ENCODE peak calls at places on chromosome 3, in four cellular contexts. One of them, this sample, is unnamed.
A peak's percentile ranks its signal among the peaks of the same experiment; 100 is the strongest.

GRCh38 chr3:197575362-197575761 is 19.6 kb upstream of the BDH1 start:
- DNase-seq in heart left ventricle: no peak
- DNase-seq in mesendoderm: no peak
- DNase-seq in colonic mucosa: no peak
- DNase-seq in this sample: no peak

GRCh38 chr3:13213911-13214846 is 140.9 kb upstream of the IQSEC1 start:
- DNase-seq in mesendoderm: no peak
- DNase-seq in colonic mucosa: no peak
- DNase-seq in heart left ventricle: no peak
- DNase-seq in this sample: peak; percentile 26

GRCh38 chr3:49618412-49618811 is 55.7 kb upstream of the APEH start:
- DNase-seq in mesendoderm: peak; percentile 20
- DNase-seq in colonic mucosa: no peak
- DNase-seq in heart left ventricle: no peak
- DNase-seq in this sample: no peak

GRCh38 chr3:130316164-130316563 is 29.3 kb upstream of the COL6A5 start:
- DNase-seq in heart left ventricle: no peak
- DNase-seq in colonic mucosa: peak; percentile 19
- DNase-seq in mesendoderm: no peak
- DNase-seq in this sample: no peak

GRCh38 chr3:83934208-83935150 is 1024.3 kb upstream of the CADM2 start:
- DNase-seq in heart left ventricle: no peak
- DNase-seq in colonic mucosa: no peak
- DNase-seq in mesendoderm: peak; percentile 17
- DNase-seq in this sample: no peak

GRCh38 chr3:72380193-72380592 is 468.1 kb downstream of the SHQ1 start:
- DNase-seq in mesendoderm: no peak
- DNase-seq in heart left ventricle: no peak
- DNase-seq in colonic mucosa: no peak
- DNase-seq in this sample: no peak

GRCh38 chr3:57006048-57006709 is 54.3 kb upstream of the SPATA12 start:
- DNase-seq in heart left ventricle: no peak
- DNase-seq in colonic mucosa: no peak
- DNase-seq in mesendoderm: no peak
- DNase-seq in this sample: no peak

GRCh38 chr3:98560911-98561310 is 29.1 kb downstream of the GPR15 start:
- DNase-seq in mesendoderm: no peak
- DNase-seq in heart left ventricle: no peak
- DNase-seq in colonic mucosa: no peak
- DNase-seq in this sample: no peak

GRCh38 chr3:116254535-116254934 is 190.8 kb downstream of the LSAMP start:
- DNase-seq in heart left ventricle: no peak
- DNase-seq in colonic mucosa: no peak
- DNase-seq in mesendoderm: no peak
- DNase-seq in this sample: no peak

GRCh38 chr3:144772372-144772771 is 800.7 kb downstream of the DIPK2A start:
- DNase-seq in colonic mucosa: no peak
- DNase-seq in mesendoderm: no peak
- DNase-seq in heart left ventricle: no peak
- DNase-seq in this sample: no peak

GRCh38 chr3:119148493-119149180 is 2.7 kb downstream of the TEX55 start:
- DNase-seq in colonic mucosa: no peak
- DNase-seq in heart left ventricle: no peak
- DNase-seq in mesendoderm: no peak
- DNase-seq in this sample: no peak

GRCh38 chr3:172089250-172089649 is 49.9 kb downstream of the FNDC3B start:
- DNase-seq in heart left ventricle: no peak
- DNase-seq in mesendoderm: peak; percentile 46
- DNase-seq in colonic mucosa: no peak
- DNase-seq in this sample: no peak

GRCh38 chr3:24591661-24592555 is 97.3 kb upstream of the THRB start:
- DNase-seq in colonic mucosa: no peak
- DNase-seq in heart left ventricle: no peak
- DNase-seq in mesendoderm: no peak
- DNase-seq in this sample: no peak

GRCh38 chr3:23481660-23482278 is 278.6 kb downstream of the UBE2E2 start:
- DNase-seq in colonic mucosa: no peak
- DNase-seq in heart left ventricle: no peak
- DNase-seq in mesendoderm: no peak
- DNase-seq in this sample: no peak

GRCh38 chr3:126356373-126357298 is 572 bp downstream of the KLF15 start:
- DNase-seq in colonic mucosa: no peak
- DNase-seq in mesendoderm: no peak
- DNase-seq in heart left ventricle: peak; percentile 60
- DNase-seq in this sample: peak; percentile 84

GRCh38 chr3:110933786-110934415 is 137.7 kb upstream of the NECTIN3 start:
- DNase-seq in mesendoderm: no peak
- DNase-seq in heart left ventricle: no peak
- DNase-seq in colonic mucosa: no peak
- DNase-seq in this sample: no peak

GRCh38 chr3:186785517-186786018 is 2.2 kb downstream of the EIF4A2 start:
- DNase-seq in heart left ventricle: no peak
- DNase-seq in mesendoderm: no peak
- DNase-seq in colonic mucosa: no peak
- DNase-seq in this sample: no peak

GRCh38 chr3:46970391-46971091 is 6.0 kb downstream of the CCDC12 start:
- DNase-seq in mesendoderm: no peak
- DNase-seq in heart left ventricle: peak; percentile 69
- DNase-seq in colonic mucosa: no peak
- DNase-seq in this sample: peak; percentile 74

GRCh38 chr3:27633224-27633545 is 88.9 kb downstream of the EOMES start:
- DNase-seq in colonic mucosa: no peak
- DNase-seq in heart left ventricle: peak; percentile 28
- DNase-seq in mesendoderm: peak; percentile 5
- DNase-seq in this sample: no peak

GRCh38 chr3:69745503-69745902 is 6.2 kb downstream of the MITF start:
- DNase-seq in colonic mucosa: no peak
- DNase-seq in heart left ventricle: no peak
- DNase-seq in mesendoderm: no peak
- DNase-seq in this sample: no peak

GRCh38 chr3:35448681-35449080 is 190.6 kb upstream of the ARPP21 start:
- DNase-seq in heart left ventricle: no peak
- DNase-seq in mesendoderm: no peak
- DNase-seq in colonic mucosa: no peak
- DNase-seq in this sample: no peak

GRCh38 chr3:4492240-4493007 is 724 bp upstream of the ITPR1 start:
- DNase-seq in heart left ventricle: peak; percentile 63
- DNase-seq in mesendoderm: peak; percentile 81
- DNase-seq in colonic mucosa: peak; percentile 56
- DNase-seq in this sample: peak; percentile 63

GRCh38 chr3:119627461-119627860 is 29.8 kb downstream of the PLA1A start:
- DNase-seq in mesendoderm: no peak
- DNase-seq in colonic mucosa: no peak
- DNase-seq in heart left ventricle: peak; percentile 47
- DNase-seq in this sample: no peak

GRCh38 chr3:150227839-150228238 is 180.3 kb upstream of the TSC22D2 start:
- DNase-seq in heart left ventricle: peak; percentile 38
- DNase-seq in colonic mucosa: peak; percentile 79
- DNase-seq in mesendoderm: peak; percentile 91
- DNase-seq in this sample: no peak

GRCh38 chr3:115072265-115073008 is 74.7 kb downstream of the ZBTB20 start:
- DNase-seq in heart left ventricle: no peak
- DNase-seq in mesendoderm: no peak
- DNase-seq in colonic mucosa: no peak
- DNase-seq in this sample: no peak

GRCh38 chr3:124558898-124559649 is 171.2 kb upstream of the UMPS start:
- DNase-seq in heart left ventricle: peak; percentile 88
- DNase-seq in mesendoderm: peak; percentile 82
- DNase-seq in colonic mucosa: peak; percentile 87
- DNase-seq in this sample: peak; percentile 57

GRCh38 chr3:171876651-171877272 is 33.6 kb downstream of the TMEM212 start:
- DNase-seq in heart left ventricle: no peak
- DNase-seq in colonic mucosa: no peak
- DNase-seq in mesendoderm: no peak
- DNase-seq in this sample: no peak

GRCh38 chr3:171306631-171307030 is 153.6 kb downstream of the TNIK start:
- DNase-seq in colonic mucosa: peak; percentile 44
- DNase-seq in mesendoderm: no peak
- DNase-seq in heart left ventricle: peak; percentile 79
- DNase-seq in this sample: peak; percentile 56

GRCh38 chr3:23726811-23727548 is 78.8 kb upstream of the UBE2E1 start:
- DNase-seq in heart left ventricle: no peak
- DNase-seq in mesendoderm: no peak
- DNase-seq in colonic mucosa: no peak
- DNase-seq in this sample: no peak

DNA sequence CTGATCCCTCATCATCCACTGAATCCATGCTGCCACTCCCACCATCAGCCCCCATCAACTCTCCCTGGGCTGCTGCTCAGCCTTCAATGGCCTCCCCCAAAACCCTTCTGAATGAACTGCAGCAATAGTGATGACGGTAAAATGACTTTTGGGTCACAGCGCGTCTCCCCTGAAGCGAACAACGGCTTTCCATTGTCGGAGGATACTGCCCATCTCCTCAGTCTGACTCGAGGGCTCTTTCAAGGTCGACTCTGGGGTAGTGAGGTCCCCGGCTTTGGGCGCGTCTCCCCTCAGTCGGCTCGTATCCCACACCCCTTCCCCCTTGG is 57.2 kb upstream of the ZBTB38 start:
- DNase-seq in mesendoderm: no peak
- DNase-seq in colonic mucosa: no peak
- DNase-seq in heart left ventricle: no peak
- DNase-seq in this sample: no peak
- H3K27ac ChIP-seq in mesendoderm: no peak overlapping the region
- H3K27ac ChIP-seq in colonic mucosa: peak overlapping the region; percentile 77
- H3K27ac ChIP-seq in heart left ventricle: peak overlapping the region; percentile 83
- H3K27ac ChIP-seq in this sample: peak overlapping the region; percentile 86

GRCh38 chr3:41502461-41502860 is 303.2 kb downstream of the CTNNB1 start:
- DNase-seq in colonic mucosa: no peak
- DNase-seq in mesendoderm: no peak
- DNase-seq in heart left ventricle: no peak
- DNase-seq in this sample: no peak
- H3K27ac ChIP-seq in colonic mucosa: no peak overlapping the region
- H3K27ac ChIP-seq in mesendoderm: no peak overlapping the region
- H3K27ac ChIP-seq in heart left ventricle: no peak overlapping the region
- H3K27ac ChIP-seq in this sample: no peak overlapping the region

GRCh38 chr3:65535260-65535659 is 503.5 kb downstream of the MAGI1 start:
- DNase-seq in colonic mucosa: no peak
- DNase-seq in mesendoderm: no peak
- DNase-seq in heart left ventricle: no peak
- DNase-seq in this sample: no peak

GRCh38 chr3:65532164-65532563 is 506.6 kb downstream of the MAGI1 start:
- DNase-seq in mesendoderm: no peak
- DNase-seq in heart left ventricle: no peak
- DNase-seq in colonic mucosa: no peak
- DNase-seq in this sample: no peak

GRCh38 chr3:65537109-65537508 is 501.6 kb downstream of the MAGI1 start:
- DNase-seq in mesendoderm: no peak
- DNase-seq in heart left ventricle: no peak
- DNase-seq in colonic mucosa: no peak
- DNase-seq in this sample: no peak

GRCh38 chr3:65534825-65535224 is 503.9 kb downstream of the MAGI1 start:
- DNase-seq in mesendoderm: no peak
- DNase-seq in heart left ventricle: no peak
- DNase-seq in colonic mucosa: no peak
- DNase-seq in this sample: no peak

GRCh38 chr3:65532749-65533148 is 506.0 kb downstream of the MAGI1 start:
- DNase-seq in heart left ventricle: no peak
- DNase-seq in mesendoderm: no peak
- DNase-seq in colonic mucosa: no peak
- DNase-seq in this sample: no peak
- H3K27ac ChIP-seq in heart left ventricle: no peak overlapping the region
- H3K27ac ChIP-seq in mesendoderm: no peak overlapping the region
- H3K27ac ChIP-seq in colonic mucosa: no peak overlapping the region
- H3K27ac ChIP-seq in this sample: no peak overlapping the region

GRCh38 chr3:16315623-16316022 is 50.6 kb downstream of the OXNAD1 start:
- DNase-seq in mesendoderm: no peak
- DNase-seq in colonic mucosa: no peak
- DNase-seq in heart left ventricle: no peak
- DNase-seq in this sample: no peak

GRCh38 chr3:16316396-16316795 is 51.4 kb downstream of the OXNAD1 start:
- DNase-seq in colonic mucosa: no peak
- DNase-seq in mesendoderm: no peak
- DNase-seq in heart left ventricle: no peak
- DNase-seq in this sample: no peak

GRCh38 chr3:16316847-16317560 is 52.0 kb downstream of the OXNAD1 start:
- DNase-seq in heart left ventricle: no peak
- DNase-seq in mesendoderm: no peak
- DNase-seq in colonic mucosa: no peak
- DNase-seq in this sample: no peak

GRCh38 chr3:16311960-16312451 is 47.0 kb downstream of the OXNAD1 start:
- DNase-seq in heart left ventricle: peak; percentile 66
- DNase-seq in mesendoderm: no peak
- DNase-seq in colonic mucosa: no peak
- DNase-seq in this sample: peak; percentile 55

GRCh38 chr3:16313955-16314645 is 49.1 kb downstream of the OXNAD1 start:
- DNase-seq in mesendoderm: no peak
- DNase-seq in colonic mucosa: peak; percentile 12
- DNase-seq in heart left ventricle: no peak
- DNase-seq in this sample: no peak
- H3K27ac ChIP-seq in mesendoderm: no peak overlapping the region
- H3K27ac ChIP-seq in colonic mucosa: no peak overlapping the region
- H3K27ac ChIP-seq in heart left ventricle: no peak overlapping the region
- H3K27ac ChIP-seq in this sample: peak overlapping the region; percentile 2

DNA sequence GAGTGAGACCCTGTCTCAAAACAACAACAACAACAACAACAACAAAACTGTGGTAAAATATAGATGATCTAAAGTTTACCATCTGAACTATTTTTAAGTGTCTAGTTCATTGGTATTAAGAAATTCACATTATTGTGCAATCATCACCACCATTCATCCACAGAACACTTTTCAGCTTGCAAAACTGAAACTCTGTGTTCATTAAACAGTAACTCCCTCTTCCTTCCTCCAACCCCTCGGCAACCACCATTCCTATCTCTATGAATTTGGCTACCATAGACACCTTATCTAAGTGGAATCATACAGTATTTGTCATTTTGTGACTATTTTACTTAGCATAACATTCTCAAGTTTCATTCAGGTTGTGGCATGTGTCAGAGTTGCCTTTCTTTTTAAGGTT is 20.7 kb downstream of the KAT2B start:
- DNase-seq in colonic mucosa: no peak
- DNase-seq in heart left ventricle: no peak
- DNase-seq in mesendoderm: no peak
- DNase-seq in this sample: no peak
- H3K27ac ChIP-seq in colonic mucosa: no peak overlapping the region
- H3K27ac ChIP-seq in heart left ventricle: peak overlapping the region; percentile 25
- H3K27ac ChIP-seq in mesendoderm: no peak overlapping the region
- H3K27ac ChIP-seq in this sample: peak overlapping the region; percentile 32